ENCODE peak calls at places on chromosomes 3 and 15, in eight cellular contexts. Y, I, C, V, R, B, E and N are unnamed samples.
A peak's percentile ranks its signal among the peaks of the same experiment; 100 is the strongest.

GRCh38 chr3:4071481-4072184 is 231.5 kb upstream of the SETMAR start:
- DNase-seq in R (no peak), I (no peak), C (no peak), E (no peak), B (no peak), Y (no peak), V (no peak), N (no peak)

GRCh38 chr3:152436707-152437615 is 168.2 kb downstream of the MBNL1 start:
- DNase-seq in V (no peak), Y (no peak), I (no peak), C (no peak), B (no peak), E (no peak), R (no peak), N (no peak)

GRCh38 chr15:60773893-60774292 is 295.0 kb upstream of the ICE2 start:
- DNase-seq in I (no peak), R (no peak), E (no peak), C (no peak), V (no peak), Y (no peak), B (no peak), N (no peak)

GRCh38 chr3:28973621-28974020 is 307.2 kb upstream of the RBMS3 start:
- DNase-seq in V (no peak), R (no peak), E (no peak), Y (no peak), I (no peak), B (peak; percentile 40), C (no peak), N (no peak)

GRCh38 chr15:30865257-30865656 is 38.5 kb upstream of the FAN1 start:
- DNase-seq in I (peak; percentile 54), R (no peak), E (no peak), C (no peak), V (no peak), B (no peak), Y (no peak), N (no peak)

GRCh38 chr3:67094769-67095168 is 96.7 kb downstream of the KBTBD8 start:
- DNase-seq in C (no peak), I (no peak), Y (no peak), V (no peak), B (no peak), R (no peak), E (no peak), N (no peak)

GRCh38 chr3:195550723-195551122 is 7.6 kb upstream of the PPP1R2 start:
- DNase-seq in R (no peak), V (no peak), Y (no peak), E (no peak), I (no peak), C (no peak), B (peak; percentile 37), N (no peak)

GRCh38 chr15:80072285-80072684 is 12.8 kb downstream of the ZFAND6 start:
- DNase-seq in V (peak; percentile 59), C (peak; percentile 68), B (peak; percentile 95), E (no peak), I (peak; percentile 93), Y (no peak), R (no peak), N (peak; percentile 86)

GRCh38 chr3:157088506-157089454 is 71.2 kb downstream of the CCNL1 start:
- DNase-seq in Y (peak; percentile 87), I (no peak), E (peak; percentile 92), C (no peak), R (no peak), V (no peak), B (peak; percentile 98), N (no peak)

GRCh38 chr3:38004415-38005075 is 14.0 kb downstream of the VILL start:
- DNase-seq in E (peak; percentile 59), C (no peak), B (peak; percentile 55), I (no peak), R (no peak), V (no peak), Y (peak; percentile 56), N (peak; percentile 1)

GRCh38 chr15:72222433-72222832 is 8.6 kb downstream of the PKM start:
- DNase-seq in V (no peak), I (no peak), E (no peak), R (no peak), C (no peak), B (no peak), Y (no peak), N (no peak)

GRCh38 chr3:125622381-125622788 is 27.1 kb upstream of the OSBPL11 start:
- DNase-seq in E (no peak), B (no peak), C (no peak), I (no peak), Y (no peak), V (no peak), R (no peak), N (no peak)

GRCh38 chr15:62895905-62896316 is 146.6 kb upstream of the TPM1 start:
- DNase-seq in E (no peak), Y (no peak), V (no peak), B (peak; percentile 88), C (no peak), I (no peak), R (no peak), N (no peak)

GRCh38 chr3:169432692-169433432 is 230.7 kb downstream of the MECOM start:
- DNase-seq in C (no peak), V (no peak), E (no peak), Y (no peak), B (no peak), R (no peak), I (no peak), N (no peak)

GRCh38 chr3:40876019-40876418 is 323.3 kb upstream of the CTNNB1 start:
- DNase-seq in C (no peak), B (no peak), I (no peak), E (no peak), R (no peak), Y (no peak), V (no peak), N (no peak)

GRCh38 chr15:62066663-62067447 is at the start of gene C2CD4A:
- DNase-seq in C (no peak), R (no peak), Y (peak; percentile 51), E (peak; percentile 46), V (no peak), B (peak; percentile 55), I (peak; percentile 26), N (peak; percentile 66)

GRCh38 chr15:81015595-81016252 is 15.0 kb downstream of the TLNRD1 start:
- DNase-seq in R (no peak), V (no peak), I (no peak), B (no peak), E (no peak), Y (no peak), C (no peak), N (no peak)

GRCh38 chr15:81303241-81304225 is 20.4 kb downstream of the STARD5 start:
- DNase-seq in Y (no peak), R (no peak), I (no peak), E (no peak), V (no peak), C (no peak), B (no peak), N (no peak)

GRCh38 chr3:27479816-27480543 is 4.2 kb downstream of the SLC4A7 start:
- DNase-seq in V (peak; percentile 39), C (no peak), I (no peak), B (no peak), E (no peak), R (no peak), Y (no peak), N (no peak)

GRCh38 chr3:39254806-39255449 is 24.9 kb downstream of the CX3CR1 start:
- DNase-seq in V (no peak), I (no peak), R (no peak), Y (no peak), B (peak; percentile 17), C (no peak), E (no peak), N (no peak)

GRCh38 chr3:14921034-14921616 is 26.3 kb upstream of the NR2C2 start:
- DNase-seq in I (no peak), C (no peak), V (peak; percentile 77), Y (peak; percentile 79), B (peak; percentile 86), E (peak; percentile 76), R (peak; percentile 48), N (peak; percentile 76)

GRCh38 chr3:155804298-155804697 is 1.8 kb downstream of the C3orf33 start:
- DNase-seq in C (no peak), I (no peak), B (no peak), Y (no peak), E (no peak), R (no peak), V (no peak), N (no peak)

GRCh38 chr3:66376568-66376967 is 124.3 kb downstream of the LRIG1 start:
- DNase-seq in Y (no peak), R (no peak), I (no peak), V (no peak), C (no peak), B (peak; percentile 69), E (no peak), N (no peak)

GRCh38 chr3:171753025-171753472 is 57.2 kb downstream of the PLD1 start:
- DNase-seq in V (no peak), E (no peak), C (no peak), Y (no peak), B (no peak), I (no peak), R (no peak), N (no peak)

GRCh38 chr3:30786360-30786759 is 108.1 kb downstream of the GADL1 start:
- DNase-seq in I (no peak), R (no peak), C (no peak), V (no peak), B (no peak), Y (no peak), E (no peak), N (no peak)

GRCh38 chr3:151971814-151972579 is 98.6 kb downstream of the SUCNR1 start:
- DNase-seq in C (no peak), B (no peak), I (peak; percentile 74), V (no peak), E (no peak), R (no peak), Y (no peak), N (no peak)

GRCh38 chr3:129650256-129650872 is 43.9 kb upstream of the PLXND1 start:
- DNase-seq in E (peak; percentile 48), I (no peak), V (peak; percentile 44), R (peak; percentile 29), B (peak; percentile 77), Y (peak; percentile 39), C (no peak), N (peak; percentile 25)

GRCh38 chr3:72259755-72260589 is 475.0 kb upstream of the PROK2 start:
- DNase-seq in C (no peak), I (no peak), E (no peak), V (no peak), R (no peak), B (peak; percentile 36), Y (no peak), N (no peak)

GRCh38 chr15:75104804-75105557 is 81.6 kb downstream of the PPCDC start:
- DNase-seq in V (peak; percentile 48), C (peak; percentile 70), Y (no peak), B (peak; percentile 93), R (no peak), E (peak; percentile 6), I (no peak), N (no peak)

GRCh38 chr3:188284455-188285212 is 130.7 kb downstream of the LPP start:
- DNase-seq in R (no peak), V (no peak), Y (no peak), E (peak; percentile 10), I (no peak), B (no peak), C (no peak), N (no peak)

GRCh38 chr15:92097473-92098178 is 244.1 kb downstream of the SLCO3A1 start:
- DNase-seq in E (peak; percentile 14), I (no peak), Y (peak; percentile 14), R (peak; percentile 51), B (peak; percentile 47), C (no peak), V (peak; percentile 35), N (peak; percentile 64)

GRCh38 chr3:135966875-135967274 is 1.3 kb downstream of the PPP2R3A start:
- DNase-seq in V (no peak), I (no peak), E (no peak), C (no peak), R (no peak), B (peak; percentile 26), Y (no peak), N (no peak)

GRCh38 chr3:120597445-120598049 is 1.4 kb downstream of the NDUFB4 start:
- DNase-seq in R (no peak), V (no peak), Y (no peak), E (no peak), B (no peak), I (no peak), C (no peak), N (no peak)